ENCODE peak calls at places on chromosomes 7 and 10, in nine cellular contexts. O is activated CD8-positive, alpha-beta memory T cell treated with anti-CD3 and anti-CD28 coated beads for 48 hours; R is SHP77 treated with DMSO at 0.1 percent for 48 hours; T is AG04450; S is Calu3; J is ELR; U is T47D; G is retina; L is HTR-8/SVneo. C is an unnamed sample.

GRCh38 chr7:45220846-45221245 is 63.3 kb downstream of the RAMP3 start:
- DNase-seq in O (no peak), R (no peak), T (no peak), S (no peak), J (no peak), U (no peak), G (no peak), L (no peak), C (no peak)

GRCh38 chr7:143205560-143206293 is 16.1 kb upstream of the TAS2R40 start:
- DNase-seq in O (no peak), R (no peak), T (no peak), S (peak), J (no peak), U (no peak), G (no peak), L (no peak), C (no peak)

GRCh38 chr7:136869006-136869961 is 832 bp downstream of the CHRM2 start:
- DNase-seq in O (no peak), R (no peak), T (no peak), S (no peak), J (peak), U (no peak), G (peak), L (no peak), C (peak)

GRCh38 chr10:101903827-101904520 is 60.4 kb upstream of the KCNIP2 start:
- DNase-seq in O (no peak), R (peak), T (no peak), S (no peak), J (no peak), U (no peak), G (peak), L (no peak), C (no peak)

GRCh38 chr7:157016352-157017041 is 6.0 kb upstream of the MNX1 start:
- DNase-seq in O (no peak), R (no peak), T (no peak), S (no peak), J (no peak), U (no peak), G (peak), L (no peak), C (no peak)

GRCh38 chr7:134640842-134641715 is 5.6 kb upstream of the BPGM start:
- DNase-seq in O (no peak), R (no peak), T (no peak), S (no peak), J (no peak), U (no peak), G (no peak), L (no peak), C (no peak)

GRCh38 chr10:114304566-114305421 is 65.7 kb downstream of the VWA2 start:
- DNase-seq in O (peak), R (no peak), T (no peak), S (peak), J (peak), U (peak), G (peak), L (peak), C (peak)

GRCh38 chr10:86591436-86591835 is 62.9 kb upstream of the OPN4 start:
- DNase-seq in O (no peak), R (no peak), T (no peak), S (no peak), J (no peak), U (no peak), G (no peak), L (no peak), C (no peak)

GRCh38 chr7:135719688-135720087 is 8.3 kb downstream of the SLC13A4 start:
- DNase-seq in O (no peak), R (no peak), T (no peak), S (no peak), J (no peak), U (no peak), G (no peak), L (no peak), C (no peak)

GRCh38 chr7:129644634-129645230 is 33.2 kb downstream of the NRF1 start:
- DNase-seq in O (no peak), R (peak), T (peak), S (peak), J (peak), U (peak), G (no peak), L (peak), C (no peak)

GRCh38 chr10:132483394-132483793 is 54.2 kb upstream of the INPP5A start:
- DNase-seq in O (no peak), R (no peak), T (no peak), S (no peak), J (no peak), U (no peak), G (no peak), L (no peak), C (no peak)

GRCh38 chr7:29194206-29194593 is 375 bp upstream of the CHN2 start:
- DNase-seq in O (no peak), R (no peak), T (no peak), S (no peak), J (no peak), U (no peak), G (no peak), L (no peak), C (no peak)

GRCh38 chr10:119090968-119091367 is 10.4 kb upstream of the EIF3A start:
- DNase-seq in O (no peak), R (no peak), T (no peak), S (peak), J (peak), U (no peak), G (no peak), L (no peak), C (no peak)

GRCh38 chr7:77315102-77315501 is 101.0 kb downstream of the GSAP start:
- DNase-seq in O (no peak), R (no peak), T (no peak), S (no peak), J (no peak), U (no peak), G (no peak), L (no peak), C (no peak)

GRCh38 chr7:1934756-1935155 is 264.7 kb downstream of the ELFN1 start:
- DNase-seq in O (no peak), R (no peak), T (no peak), S (no peak), J (no peak), U (no peak), G (no peak), L (no peak), C (no peak)

GRCh38 chr7:132516042-132516840 is 60.0 kb downstream of the PLXNA4 start:
- DNase-seq in O (no peak), R (no peak), T (no peak), S (no peak), J (peak), U (no peak), G (no peak), L (no peak), C (no peak)

GRCh38 chr10:116756277-116756676 is 13.9 kb upstream of the HSPA12A start:
- DNase-seq in O (no peak), R (no peak), T (no peak), S (no peak), J (no peak), U (no peak), G (no peak), L (no peak), C (no peak)

GRCh38 chr7:142583424-142583823 is 165.8 kb upstream of the PRSS1 start:
- DNase-seq in O (no peak), R (no peak), T (peak), S (peak), J (peak), U (no peak), G (no peak), L (peak), C (no peak)

GRCh38 chr7:69434350-69434749 is 163.9 kb upstream of the AUTS2 start:
- DNase-seq in O (no peak), R (no peak), T (no peak), S (no peak), J (no peak), U (no peak), G (no peak), L (no peak), C (no peak)

GRCh38 chr10:108187396-108188012 is 1023.0 kb upstream of the SORCS1 start:
- DNase-seq in O (no peak), R (no peak), T (no peak), S (no peak), J (peak), U (no peak), G (no peak), L (no peak), C (no peak)

GRCh38 chr10:30368065-30368718 is 19.1 kb upstream of the MTPAP start:
- DNase-seq in O (no peak), R (no peak), T (no peak), S (no peak), J (no peak), U (no peak), G (no peak), L (no peak), C (no peak)

GRCh38 chr10:91190876-91191580 is 29.4 kb upstream of the PCGF5 start:
- DNase-seq in O (no peak), R (no peak), T (no peak), S (no peak), J (peak), U (no peak), G (no peak), L (no peak), C (no peak)

GRCh38 chr7:139232893-139233292 is 1.9 kb downstream of the UBN2 start:
- DNase-seq in O (no peak), R (no peak), T (peak), S (no peak), J (peak), U (no peak), G (no peak), L (peak), C (no peak)

GRCh38 chr7:68542831-68543230 is 1055.4 kb upstream of the AUTS2 start:
- DNase-seq in O (no peak), R (no peak), T (no peak), S (no peak), J (no peak), U (no peak), G (no peak), L (no peak), C (no peak)

GRCh38 chr10:17502788-17503187 is 48.4 kb upstream of the ST8SIA6 start:
- DNase-seq in O (no peak), R (no peak), T (no peak), S (no peak), J (no peak), U (no peak), G (no peak), L (no peak), C (no peak)

GRCh38 chr7:130982160-130982638 is 248.2 kb upstream of the KLF14 start:
- DNase-seq in O (no peak), R (no peak), T (no peak), S (no peak), J (peak), U (peak), G (no peak), L (peak), C (peak)

GRCh38 chr10:70567603-70568002 is 34.9 kb downstream of the PRF1 start:
- DNase-seq in O (no peak), R (no peak), T (no peak), S (no peak), J (no peak), U (no peak), G (no peak), L (no peak), C (no peak)

GRCh38 chr10:58152698-58153263 is 114.9 kb downstream of the IPMK start:
- DNase-seq in O (no peak), R (no peak), T (peak), S (peak), J (peak), U (peak), G (peak), L (peak), C (peak)

GRCh38 chr10:79136227-79137005 is 67.7 kb downstream of the ZMIZ1 start:
- DNase-seq in O (no peak), R (no peak), T (no peak), S (no peak), J (no peak), U (no peak), G (no peak), L (no peak), C (no peak)

GRCh38 chr10:36531621-36532020 is 593.8 kb upstream of the ANKRD30A start:
- DNase-seq in O (no peak), R (no peak), T (no peak), S (no peak), J (peak), U (no peak), G (no peak), L (no peak), C (no peak)

GRCh38 chr7:89849052-89849451 is 305.2 kb upstream of the STEAP1 start:
- DNase-seq in O (no peak), R (no peak), T (no peak), S (no peak), J (no peak), U (no peak), G (no peak), L (no peak), C (no peak)

GRCh38 chr10:89575037-89575436 is 39.6 kb upstream of the SLC16A12 start:
- DNase-seq in O (no peak), R (no peak), T (no peak), S (no peak), J (peak), U (no peak), G (no peak), L (no peak), C (no peak)

GRCh38 chr7:135842446-135843175 is 94.0 kb upstream of the FAM180A start:
- DNase-seq in O (no peak), R (no peak), T (no peak), S (no peak), J (no peak), U (no peak), G (no peak), L (no peak), C (no peak)

GRCh38 chr7:24924375-24924774 is 55.6 kb downstream of the OSBPL3 start:
- DNase-seq in O (no peak), R (no peak), T (no peak), S (no peak), J (no peak), U (peak), G (no peak), L (no peak), C (no peak)

GRCh38 chr10:79266092-79266491 is 81.2 kb upstream of the PPIF start:
- DNase-seq in O (no peak), R (no peak), T (no peak), S (no peak), J (no peak), U (no peak), G (no peak), L (no peak), C (no peak)

C was measured in neuronal stem cell.